ENCODE peak calls at places on chromosomes 6 and 20, in four cellular contexts. W is PC-3; C is CD8-positive, alpha-beta memory T cell; Q is heart right ventricle. M is an unnamed sample. For H3K4me1, the result is how much of the 10 kb centered on the place peaks cover.

GRCh38 chr6:152401978-152402377 is 235.2 kb downstream of the SYNE1 start:
- DNase-seq in C (no peak), Q (no peak), W (peak), M (no peak)

GRCh38 chr6:30135147-30135546 is 793 bp upstream of the TRIM40 start:
- DNase-seq in C (no peak), W (no peak), Q (no peak), M (no peak)

GRCh38 chr6:113402541-113402940 is 454.6 kb upstream of the MARCKS start:
- DNase-seq in Q (no peak), W (no peak), C (no peak), M (no peak)

GRCh38 chr6:102068349-102068748 is 674.8 kb downstream of the GRIK2 start:
- DNase-seq in C (no peak), Q (no peak), W (no peak), M (no peak)

GRCh38 chr6:46040288-46040687 is 24.6 kb upstream of the CLIC5 start:
- DNase-seq in C (no peak), W (no peak), Q (no peak), M (no peak)

GRCh38 chr6:2861071-2861821 is 19.6 kb upstream of the SERPINB1 start:
- DNase-seq in W (no peak), C (peak), Q (no peak), M (no peak)

GRCh38 chr6:89242574-89243330 is 25.6 kb upstream of the GABRR1 start:
- DNase-seq in C (peak), W (peak), Q (no peak), M (no peak)

GRCh38 chr6:118501816-118502568 is 46.1 kb upstream of the PLN start:
- DNase-seq in Q (no peak), C (no peak), W (no peak), M (no peak)

GRCh38 chr20:57048027-57048869 is 218.2 kb downstream of the BMP7 start:
- DNase-seq in C (no peak), Q (no peak), W (peak), M (no peak)

GRCh38 chr20:38804682-38805501 is 605 bp upstream of the PPP1R16B start:
- DNase-seq in W (no peak), C (peak), Q (peak), M (no peak)

GRCh38 chr6:12546659-12546987 is 169.9 kb upstream of the PHACTR1 start:
- DNase-seq in W (no peak), C (no peak), Q (no peak), M (no peak)
- H3K4me1 ChIP-seq in W (under half), C (under half), Q (under half), M (under half)

DNA sequence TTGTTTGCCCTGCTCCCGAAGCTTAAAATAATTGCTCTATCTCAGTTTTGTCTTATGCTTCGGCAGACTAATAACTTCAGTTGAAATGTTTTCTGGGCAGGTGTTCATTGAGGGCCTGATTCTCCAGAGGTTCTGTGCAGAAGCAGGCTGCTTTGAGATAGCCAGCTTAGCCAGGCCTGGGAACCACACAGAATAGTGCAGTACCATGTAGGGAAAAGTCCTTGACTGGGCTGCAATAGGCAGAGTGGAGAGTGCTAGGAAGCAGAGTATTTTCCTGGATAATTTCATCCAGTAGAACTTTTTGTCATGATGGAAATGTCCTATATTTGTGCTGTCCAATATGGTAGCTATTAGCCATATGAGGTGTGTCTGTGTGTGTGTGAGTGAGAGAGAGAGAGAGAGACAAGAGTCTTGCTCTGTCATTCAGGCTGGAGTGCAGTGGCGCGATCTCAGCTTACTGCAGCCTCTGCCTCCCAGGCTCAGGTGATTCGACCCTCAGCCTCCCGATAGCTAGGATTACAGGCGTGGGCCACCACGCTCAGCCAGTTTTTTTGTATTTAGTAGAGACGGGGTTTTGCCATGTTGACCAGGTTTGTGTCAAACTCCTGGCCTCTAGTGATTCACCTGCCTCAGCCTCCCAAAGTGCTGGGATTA is 15.9 kb downstream of the TOP1 start:
- DNase-seq in W (no peak), Q (no peak), C (no peak), M (no peak)
- H3K4me1 ChIP-seq in W (under half), Q (under half), C (half or more), M (under half)

DNA sequence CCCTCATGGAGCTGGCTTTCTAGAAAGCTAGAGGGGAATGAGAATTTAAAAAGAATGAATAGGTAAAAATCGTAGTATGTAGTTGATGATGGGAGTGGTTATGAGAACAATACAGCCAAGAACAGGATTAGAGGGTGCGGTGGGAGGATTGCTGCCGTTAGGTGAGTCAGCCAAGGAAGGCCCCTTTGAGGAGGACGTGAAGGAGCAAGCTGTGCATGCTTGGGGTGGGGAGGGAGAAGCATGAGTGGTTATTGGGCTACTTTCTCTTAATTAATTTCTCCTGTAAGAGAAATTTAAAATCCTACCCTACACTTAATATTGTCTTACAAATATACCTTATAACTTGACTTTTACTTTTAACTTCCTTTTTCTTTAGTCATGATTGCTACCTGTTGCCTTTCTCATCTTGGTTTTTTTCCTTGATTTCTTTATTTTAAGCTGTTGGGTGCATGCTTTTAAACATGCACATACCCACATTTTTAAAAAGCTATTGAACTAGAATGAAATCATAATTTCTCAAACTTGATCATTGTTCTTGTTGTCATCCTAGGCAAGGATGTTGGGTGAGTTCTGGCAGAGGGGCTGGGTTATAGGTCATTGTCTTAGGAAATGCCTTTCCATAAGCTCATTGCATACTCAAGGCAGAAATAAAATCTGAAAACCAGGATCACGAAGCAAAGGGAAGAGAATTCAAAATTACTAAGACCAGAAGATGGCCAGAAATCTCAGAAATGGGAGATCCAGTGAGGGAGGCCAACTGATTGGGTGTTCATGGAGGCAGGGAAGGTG is 114.5 kb downstream of the TCP11 start:
- DNase-seq in C (no peak), Q (no peak), W (peak), M (no peak)
- H3K4me1 ChIP-seq in C (under half), Q (under half), W (under half), M (under half)

GRCh38 chr6:127277878-127278843 is 11.5 kb downstream of the RNF146 start:
- DNase-seq in Q (no peak), W (no peak), C (no peak), M (no peak)

GRCh38 chr6:127267742-127268588 is 1.3 kb downstream of the RNF146 start:
- DNase-seq in C (no peak), Q (no peak), W (peak), M (peak)

GRCh38 chr6:127276336-127276735 is 9.7 kb downstream of the RNF146 start:
- DNase-seq in C (no peak), Q (no peak), W (no peak), M (no peak)

DNA sequence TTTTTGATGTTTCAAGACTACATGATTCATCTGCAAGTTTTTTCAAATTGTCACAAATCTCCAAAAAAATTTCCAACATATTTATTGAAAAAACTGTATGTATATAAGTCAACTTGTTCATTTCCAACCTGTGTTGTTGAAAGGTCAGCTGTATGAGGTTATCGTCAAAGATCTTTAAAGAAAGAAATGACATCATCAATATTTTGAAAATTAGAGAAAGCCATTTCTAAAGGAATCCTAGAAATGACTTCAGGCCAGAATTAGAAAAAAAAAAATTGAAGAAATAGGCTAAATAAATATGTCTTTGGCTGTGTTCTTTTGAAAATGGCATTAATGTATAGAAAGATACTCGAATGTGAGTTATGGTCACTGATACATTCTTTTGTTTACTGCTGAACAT is 6.8 kb downstream of the RNF146 start:
- DNase-seq in Q (no peak), C (no peak), W (no peak), M (no peak)
- H3K4me1 ChIP-seq in Q (under half), C (under half), W (under half), M (under half)

GRCh38 chr20:4815618-4816017 is 93.9 kb downstream of the PRND start:
- DNase-seq in C (no peak), W (no peak), Q (no peak), M (peak)
- H3K4me1 ChIP-seq in C (half or more), W (under half), Q (under half), M (under half)

DNA sequence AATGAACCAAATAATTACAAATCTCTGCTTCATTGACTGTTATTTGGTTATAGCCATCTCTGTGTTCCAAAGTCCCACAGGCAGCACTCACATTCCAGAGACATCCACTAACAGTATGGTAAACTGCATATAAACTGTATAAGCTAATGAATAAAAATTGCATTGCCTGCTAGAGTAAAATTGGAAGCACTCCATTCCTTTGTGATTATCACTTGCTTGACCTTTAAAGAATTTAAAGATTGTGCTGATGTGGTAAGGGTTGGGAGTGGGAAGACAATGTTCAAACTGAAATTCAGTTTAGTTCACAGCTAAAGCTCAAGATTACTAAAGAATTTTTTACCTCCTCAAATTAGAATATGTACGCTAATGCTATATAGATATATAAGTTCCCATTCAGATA is 31.0 kb upstream of the OSTM1 start:
- DNase-seq in W (no peak), C (no peak), Q (no peak), M (no peak)
- H3K4me1 ChIP-seq in W (under half), C (under half), Q (under half), M (under half)

DNA sequence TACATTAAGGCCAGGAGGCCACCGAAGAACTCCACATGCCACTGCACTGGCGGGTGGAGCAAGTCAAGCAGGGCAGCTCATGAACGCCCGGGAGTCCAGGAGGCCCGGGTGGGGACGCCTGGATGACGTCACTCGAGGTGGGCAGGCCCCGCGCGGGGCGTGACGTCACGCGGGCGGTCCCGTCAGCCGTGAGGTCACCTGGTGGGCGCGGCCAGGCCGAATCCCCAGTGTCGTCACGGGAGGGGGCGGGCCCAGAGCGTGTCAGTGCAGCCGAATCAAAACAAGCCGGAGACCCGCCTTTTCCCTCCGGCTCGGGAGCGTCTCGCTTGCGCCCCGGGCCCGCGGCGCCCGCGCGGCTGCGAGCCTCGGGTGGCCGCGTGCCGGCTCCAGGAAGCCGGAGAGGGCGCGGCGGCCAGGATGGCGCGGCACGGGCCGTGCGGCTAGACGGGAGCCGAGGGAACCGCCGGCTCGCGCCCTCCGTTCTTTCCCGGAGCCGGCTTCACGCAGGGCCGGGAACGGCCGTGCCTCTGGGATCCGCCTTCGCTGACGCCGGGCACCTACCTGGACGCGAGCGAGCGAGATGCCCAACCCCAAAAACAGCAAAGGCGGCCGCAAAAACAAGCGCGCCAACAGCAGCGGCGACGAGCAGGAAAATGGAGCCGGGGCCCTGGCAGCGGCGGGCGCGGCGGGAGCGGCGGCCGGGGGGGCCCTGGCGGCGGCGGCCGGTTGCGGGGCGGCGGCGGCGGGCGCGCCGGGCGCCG is at the start of gene HECA:
- DNase-seq in C (peak), Q (peak), W (peak), M (peak)
- H3K4me1 ChIP-seq in C (under half), Q (under half), W (under half), M (under half)

M was measured in right cardiac atrium.